ENCODE peak calls at places on chromosomes 16 and 17, in eight cellular contexts. L, Z, K, I, A, Y, P and V are unnamed samples. For H3K4me1, the result is how much of the 10 kb centered on the place peaks cover.

GRCh38 chr17:60606036-60606435 is 6.0 kb downstream of the PPM1D start:
- DNase-seq in L (no peak), Z (no peak), K (no peak), I (no peak), A (no peak), Y (no peak), P (no peak), V (no peak)

GRCh38 chr16:70331588-70332358 is 14.9 kb upstream of the DDX19A start:
- DNase-seq in L (no peak), Z (no peak), K (peak), I (no peak), A (peak), Y (no peak), P (no peak), V (no peak)

GRCh38 chr16:85210423-85211169 is 98.3 kb upstream of the CIBAR2 start:
- DNase-seq in L (no peak), Z (peak), K (no peak), I (no peak), A (peak), Y (no peak), P (no peak), V (no peak)

GRCh38 chr17:11871773-11872172 is 125.5 kb downstream of the ZNF18 start:
- DNase-seq in L (no peak), Z (no peak), K (no peak), I (no peak), A (no peak), Y (no peak), P (no peak), V (no peak)

GRCh38 chr16:3028716-3029319 is 5.0 kb downstream of the THOC6 start:
- DNase-seq in L (no peak), Z (no peak), K (no peak), I (no peak), A (no peak), Y (no peak), P (no peak), V (no peak)

GRCh38 chr17:43021739-43022512 is at the start of gene VAT1:
- DNase-seq in L (peak), Z (no peak), K (peak), I (peak), A (peak), Y (peak), P (peak), V (no peak)

GRCh38 chr17:29726721-29727252 is 104.1 kb upstream of the CORO6 start:
- DNase-seq in L (no peak), Z (no peak), K (peak), I (no peak), A (peak), Y (no peak), P (no peak), V (no peak)

GRCh38 chr16:19559242-19559910 is 3.9 kb downstream of the VPS35L start:
- DNase-seq in L (peak), Z (peak), K (peak), I (no peak), A (peak), Y (peak), P (no peak), V (no peak)

GRCh38 chr16:28537076-28537475 is 1.7 kb downstream of the NUPR1 start:
- DNase-seq in L (no peak), Z (no peak), K (no peak), I (no peak), A (no peak), Y (no peak), P (no peak), V (no peak)

GRCh38 chr16:55036371-55036821 is 105.7 kb downstream of the IRX5 start:
- DNase-seq in L (no peak), Z (no peak), K (no peak), I (no peak), A (no peak), Y (no peak), P (no peak), V (no peak)

GRCh38 chr16:81625544-81626152 is 153.4 kb upstream of the PLCG2 start:
- DNase-seq in L (no peak), Z (no peak), K (no peak), I (peak), A (no peak), Y (no peak), P (peak), V (no peak)

GRCh38 chr17:42819939-42820535 is 4.0 kb downstream of the BECN1 start:
- DNase-seq in L (peak), Z (no peak), K (peak), I (no peak), A (peak), Y (peak), P (peak), V (no peak)

GRCh38 chr17:67171560-67171959 is 73.4 kb downstream of the HELZ start:
- DNase-seq in L (no peak), Z (no peak), K (no peak), I (no peak), A (no peak), Y (no peak), P (no peak), V (no peak)

GRCh38 chr16:49659356-49659755 is 196.6 kb downstream of the ZNF423 start:
- DNase-seq in L (no peak), Z (no peak), K (no peak), I (no peak), A (no peak), Y (peak), P (no peak), V (no peak)

GRCh38 chr16:49661465-49662187 is 194.3 kb downstream of the ZNF423 start:
- DNase-seq in L (no peak), Z (no peak), K (no peak), I (no peak), A (no peak), Y (no peak), P (no peak), V (no peak)

GRCh38 chr16:49660647-49661046 is 195.3 kb downstream of the ZNF423 start:
- DNase-seq in L (no peak), Z (no peak), K (no peak), I (no peak), A (no peak), Y (no peak), P (no peak), V (no peak)

GRCh38 chr16:49664221-49665215 is 191.4 kb downstream of the ZNF423 start:
- DNase-seq in L (no peak), Z (no peak), K (no peak), I (peak), A (peak), Y (peak), P (no peak), V (no peak)

DNA sequence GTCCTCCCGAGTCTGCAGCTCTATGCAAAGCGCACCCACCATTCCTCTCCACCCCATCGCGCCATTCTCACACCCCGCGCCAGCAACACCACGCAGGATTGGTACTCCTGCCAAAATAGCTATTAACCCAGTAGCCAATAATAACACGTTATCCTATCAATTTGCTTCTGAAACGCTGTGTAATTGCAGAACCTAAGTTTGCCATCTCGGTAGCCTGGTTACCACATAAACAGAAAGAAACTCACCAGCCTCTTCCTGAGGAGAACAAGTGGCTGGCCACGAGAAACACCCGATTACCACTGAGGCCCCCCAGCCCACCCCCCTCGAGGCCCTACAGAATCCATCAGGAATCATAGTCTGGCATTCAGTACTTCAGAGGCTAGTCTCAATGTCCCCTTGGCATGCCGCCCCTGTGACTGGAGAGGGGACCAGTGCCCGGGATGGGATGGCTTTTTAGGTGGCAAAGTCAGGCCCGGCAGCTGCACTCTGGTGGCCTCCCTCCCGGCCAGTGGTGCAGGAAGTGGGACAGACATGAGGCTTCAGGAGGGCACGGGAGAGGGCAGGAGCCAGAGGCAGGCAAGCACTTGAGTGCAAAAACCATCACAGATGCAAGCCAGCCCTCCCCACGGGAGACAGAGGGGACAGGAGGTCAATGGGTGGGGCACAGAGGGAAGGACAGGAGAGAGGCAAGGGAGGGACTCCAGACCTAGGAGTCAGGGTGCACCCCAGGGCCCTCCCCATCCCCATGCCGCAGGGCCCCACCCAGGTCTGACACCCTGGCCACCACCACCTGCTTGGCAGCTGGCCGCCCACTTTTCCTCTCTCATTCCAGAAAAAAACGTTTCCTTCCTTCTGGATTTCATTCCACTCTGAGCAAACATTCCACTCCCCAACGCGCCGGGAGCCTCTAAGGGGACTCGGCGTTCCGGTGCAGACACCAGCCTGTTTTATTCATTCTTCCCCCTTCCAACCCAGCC is 192.5 kb downstream of the ZNF423 start:
- DNase-seq in L (no peak), Z (no peak), K (no peak), I (no peak), A (peak), Y (peak), P (no peak), V (no peak)
- H3K27ac ChIP-seq in L (no peak), Z (no peak), K (no peak), I (peak), A (no peak), Y (peak), P (no peak), V (no peak)

DNA sequence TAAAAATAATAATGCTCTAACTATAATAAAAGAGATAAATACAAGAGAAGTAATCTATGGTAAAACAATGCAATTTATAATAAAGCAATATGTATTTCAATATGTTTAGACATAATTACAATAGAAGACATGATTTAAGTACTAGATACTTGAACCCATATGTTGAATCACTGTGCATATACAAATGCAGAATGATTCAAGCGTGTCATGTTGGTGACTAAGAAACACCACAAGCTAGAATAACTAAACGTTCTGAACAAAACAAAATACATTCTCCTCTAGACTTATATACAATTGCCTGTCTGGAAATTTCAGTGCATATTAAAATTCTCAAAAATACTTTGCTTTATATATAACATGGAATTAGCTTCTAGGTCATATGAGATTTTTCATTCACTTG is 11.2 kb downstream of the TADA2A start:
- DNase-seq in L (no peak), Z (no peak), K (no peak), I (no peak), A (no peak), Y (no peak), P (no peak), V (no peak)
- H3K4me1 ChIP-seq in L (under half), Z (under half), K (under half), I (under half), A (under half), Y (under half), P (under half), V (under half)

DNA sequence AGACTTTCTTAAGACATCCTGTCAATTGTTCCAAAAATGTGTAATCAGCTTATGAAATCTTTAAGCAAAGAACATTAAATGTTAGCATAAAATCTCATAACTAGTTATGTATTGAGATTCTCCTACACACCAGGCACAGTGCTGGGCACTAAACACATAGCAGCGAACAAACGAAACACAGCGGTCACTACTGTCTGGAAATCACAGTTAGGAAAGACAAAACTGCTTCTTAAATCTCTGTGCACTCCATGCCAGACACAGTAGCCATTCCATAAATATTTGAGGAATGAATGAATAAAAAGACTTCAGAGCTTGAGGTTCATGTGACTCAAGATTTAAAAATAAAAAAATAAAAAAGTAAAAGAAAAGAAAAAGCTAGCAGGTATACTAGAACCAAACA is 20.1 kb downstream of the TOX3 start:
- DNase-seq in L (no peak), Z (no peak), K (no peak), I (no peak), A (no peak), Y (no peak), P (no peak), V (no peak)
- H3K4me3 ChIP-seq in L (no peak), Z (no peak), K (no peak), I (no peak), A (no peak), Y (no peak), P (no peak), V (no peak)

GRCh38 chr17:6104956-6105355 is 34.8 kb downstream of the WSCD1 start:
- DNase-seq in L (no peak), Z (no peak), K (no peak), I (no peak), A (no peak), Y (no peak), P (no peak), V (peak)

GRCh38 chr17:6108382-6108781 is 38.2 kb downstream of the WSCD1 start:
- DNase-seq in L (no peak), Z (no peak), K (no peak), I (no peak), A (no peak), Y (no peak), P (no peak), V (peak)

GRCh38 chr17:6107791-6108190 is 37.6 kb downstream of the WSCD1 start:
- DNase-seq in L (no peak), Z (no peak), K (no peak), I (no peak), A (no peak), Y (no peak), P (no peak), V (peak)

GRCh38 chr17:6105608-6106007 is 35.4 kb downstream of the WSCD1 start:
- DNase-seq in L (no peak), Z (no peak), K (no peak), I (no peak), A (no peak), Y (no peak), P (no peak), V (peak)

GRCh38 chr17:6106212-6106611 is 36.0 kb downstream of the WSCD1 start:
- DNase-seq in L (no peak), Z (no peak), K (no peak), I (no peak), A (no peak), Y (no peak), P (no peak), V (no peak)
- H3K27ac ChIP-seq in L (no peak), Z (no peak), K (no peak), I (no peak), A (no peak), Y (no peak), P (no peak), V (no peak)

DNA sequence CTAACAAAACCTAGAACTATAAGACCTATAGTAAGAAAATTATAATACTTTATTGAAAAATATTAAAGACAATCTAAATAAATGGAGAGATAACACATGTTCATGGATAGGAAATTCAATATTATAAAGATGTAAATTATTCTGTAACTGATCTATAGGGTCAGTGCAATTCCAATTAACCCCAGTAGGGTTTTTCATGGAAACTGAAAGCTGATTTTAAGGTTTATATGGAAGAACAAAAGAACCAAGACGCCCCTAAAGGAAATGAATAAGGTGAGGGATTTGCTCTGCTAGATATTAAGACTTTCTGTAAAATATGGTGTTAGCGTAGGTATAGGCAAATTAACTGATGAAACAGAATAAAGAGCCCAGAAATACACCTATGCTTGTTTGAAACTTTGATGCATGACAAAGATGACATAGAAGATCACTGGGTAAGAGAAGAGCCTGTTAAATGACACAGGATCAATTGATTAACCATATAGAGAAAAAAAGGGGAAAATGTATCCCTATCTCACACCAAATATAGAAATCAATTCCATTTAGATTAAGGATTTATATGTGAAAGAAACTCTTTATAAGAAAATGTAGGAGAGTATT is 3.0 kb downstream of the ICAM2 start:
- DNase-seq in L (no peak), Z (no peak), K (no peak), I (no peak), A (no peak), Y (no peak), P (no peak), V (no peak)
- H3K4me1 ChIP-seq in L (half or more), Z (under half), K (half or more), I (under half), A (under half), Y (under half), P (under half), V (under half)

GRCh38 chr17:74355065-74355464 is 6.6 kb downstream of the BTBD17 start:
- DNase-seq in L (no peak), Z (no peak), K (no peak), I (no peak), A (no peak), Y (no peak), P (no peak), V (peak)

GRCh38 chr17:74357466-74357809 is 4.2 kb downstream of the BTBD17 start:
- DNase-seq in L (no peak), Z (no peak), K (no peak), I (no peak), A (no peak), Y (no peak), P (no peak), V (no peak)

GRCh38 chr17:74354561-74354960 is 7.1 kb downstream of the BTBD17 start:
- DNase-seq in L (no peak), Z (no peak), K (no peak), I (no peak), A (no peak), Y (no peak), P (no peak), V (no peak)

GRCh38 chr17:74358696-74359095 is 3.0 kb downstream of the BTBD17 start:
- DNase-seq in L (no peak), Z (no peak), K (no peak), I (no peak), A (no peak), Y (no peak), P (no peak), V (no peak)

GRCh38 chr17:74356640-74357465 is 4.8 kb downstream of the BTBD17 start:
- DNase-seq in L (no peak), Z (no peak), K (no peak), I (no peak), A (no peak), Y (peak), P (no peak), V (no peak)
- H3K4me3 ChIP-seq in L (no peak), Z (no peak), K (no peak), I (no peak), A (peak), Y (no peak), P (no peak), V (no peak)

DNA sequence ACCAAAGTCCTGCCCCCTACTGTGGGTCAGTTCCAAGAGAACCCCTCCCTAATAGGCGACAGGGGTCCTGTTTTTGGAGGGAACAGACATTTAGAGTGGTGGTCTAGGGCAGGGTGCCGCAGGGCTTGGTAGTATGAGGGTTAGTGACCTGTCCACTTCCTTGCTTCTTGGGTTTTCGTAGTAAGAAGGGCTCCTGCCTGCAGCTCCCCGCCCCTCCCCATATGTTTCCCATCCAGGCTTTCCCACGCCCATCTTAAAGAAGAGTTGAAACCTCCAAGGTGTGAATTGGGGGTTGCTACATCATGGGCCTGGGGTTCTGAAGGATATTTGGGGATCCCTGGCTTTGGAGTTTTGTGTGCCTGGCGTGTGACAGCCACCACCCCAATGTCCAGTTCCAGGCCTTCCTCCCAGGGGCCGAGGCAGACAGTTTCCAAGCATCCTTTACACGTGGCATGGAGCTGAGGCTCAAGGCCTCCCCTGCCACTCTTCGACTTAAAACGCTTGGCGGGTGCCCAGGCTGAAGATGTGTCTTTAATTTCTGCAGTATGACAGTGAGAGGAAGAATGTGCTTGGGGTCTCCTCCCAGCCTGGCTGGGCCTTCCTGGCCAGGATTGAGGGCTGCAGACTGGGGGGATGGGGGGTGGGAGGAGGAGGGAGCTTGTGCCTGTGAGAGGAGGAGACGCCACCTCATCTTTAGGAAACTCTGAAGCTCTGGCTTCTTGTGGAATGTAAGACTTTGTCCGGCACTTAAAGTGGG is 2.3 kb upstream of the COL1A1 start:
- DNase-seq in L (no peak), Z (no peak), K (no peak), I (peak), A (peak), Y (peak), P (no peak), V (peak)
- H3K27ac ChIP-seq in L (no peak), Z (no peak), K (no peak), I (peak), A (no peak), Y (peak), P (no peak), V (no peak)

DNA sequence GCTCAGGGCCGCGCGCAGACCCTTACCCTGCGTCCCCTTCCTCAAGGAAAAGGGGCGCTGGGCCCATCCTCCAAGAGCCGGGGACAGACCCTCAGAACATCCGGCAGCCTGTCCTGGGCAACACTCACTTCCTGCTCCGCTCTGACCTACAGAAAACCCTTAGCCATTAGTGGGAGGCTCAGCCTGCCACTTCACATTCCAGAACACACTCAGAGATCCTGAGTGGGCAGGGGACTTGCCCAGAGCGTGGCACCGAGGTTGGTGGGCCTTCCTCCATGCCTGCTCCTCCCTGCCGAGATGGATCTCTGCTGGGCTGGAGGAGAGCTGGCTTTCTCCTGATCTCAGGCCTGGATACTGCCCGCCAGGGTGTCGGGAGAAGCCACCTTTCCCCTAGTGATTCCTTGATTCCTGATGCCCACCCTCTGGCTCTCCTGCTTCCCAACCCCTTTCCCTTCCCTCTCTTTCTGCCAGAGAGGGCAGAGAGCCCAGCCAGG is 1.5 kb downstream of the SCARF1 start:
- DNase-seq in L (no peak), Z (no peak), K (no peak), I (no peak), A (peak), Y (no peak), P (no peak), V (no peak)
- H3K4me1 ChIP-seq in L (under half), Z (under half), K (under half), I (under half), A (under half), Y (under half), P (half or more), V (under half)